ENCODE peak calls at places on chromosomes 1 and 21, in five cellular contexts. I is IMR-90, K is GM23248, G is SK-N-MC, E is mesendoderm. L is an unnamed sample.

GRCh38 chr1:210626341-210626740 is 297.6 kb downstream of the HHAT start:
- DNase-seq in I (no peak), K (no peak), G (no peak), E (no peak), L (no peak)

GRCh38 chr1:160401972-160402795 is 1.8 kb downstream of the VANGL2 start:
- DNase-seq in I (no peak), K (no peak), G (no peak), E (no peak), L (no peak)

GRCh38 chr1:46406881-46407608 is 12.9 kb downstream of the FAAH start:
- DNase-seq in I (no peak), K (peak), G (no peak), E (peak), L (no peak)

GRCh38 chr1:71587961-71588360 is 507.1 kb upstream of the ZRANB2 start:
- DNase-seq in I (peak), K (peak), G (peak), E (peak), L (no peak)

GRCh38 chr1:32871364-32872188 is 864 bp upstream of the FNDC5 start:
- DNase-seq in I (no peak), K (peak), G (no peak), E (peak), L (no peak)

GRCh38 chr1:19967808-19968207 is 11.6 kb downstream of the PLA2G2A start:
- DNase-seq in I (no peak), K (no peak), G (no peak), E (no peak), L (no peak)

GRCh38 chr21:42523941-42524340 is 10.3 kb downstream of the SLC37A1 start:
- DNase-seq in I (no peak), K (no peak), G (no peak), E (no peak), L (no peak)

GRCh38 chr1:38992450-38993111 is 1.5 kb downstream of the AKIRIN1 start:
- DNase-seq in I (no peak), K (peak), G (no peak), E (peak), L (no peak)

GRCh38 chr1:40755052-40755451 is 28.5 kb upstream of the KCNQ4 start:
- DNase-seq in I (no peak), K (no peak), G (no peak), E (no peak), L (no peak)

GRCh38 chr1:108570128-108570527 is 10.2 kb downstream of the EEIG2 start:
- DNase-seq in I (peak), K (peak), G (no peak), E (peak), L (peak)

GRCh38 chr21:25343774-25344545 is 263.3 kb downstream of the MRPL39 start:
- DNase-seq in I (no peak), K (no peak), G (no peak), E (peak), L (no peak)

GRCh38 chr1:44862829-44863406 is 19.9 kb upstream of the PTCH2 start:
- DNase-seq in I (peak), K (peak), G (no peak), E (no peak), L (no peak)

GRCh38 chr1:9437931-9438330 is 101.3 kb upstream of the SLC25A33 start:
- DNase-seq in I (peak), K (peak), G (no peak), E (peak), L (no peak)

GRCh38 chr1:30757196-30757949 is at the start of gene LAPTM5:
- DNase-seq in I (no peak), K (no peak), G (no peak), E (no peak), L (no peak)

GRCh38 chr1:155295183-155295941 is 5.9 kb downstream of the PKLR start:
- DNase-seq in I (no peak), K (no peak), G (no peak), E (peak), L (no peak)
- H3K9ac ChIP-seq in I (no peak), K (no peak), G (no peak), E (peak), L (no peak)

DNA sequence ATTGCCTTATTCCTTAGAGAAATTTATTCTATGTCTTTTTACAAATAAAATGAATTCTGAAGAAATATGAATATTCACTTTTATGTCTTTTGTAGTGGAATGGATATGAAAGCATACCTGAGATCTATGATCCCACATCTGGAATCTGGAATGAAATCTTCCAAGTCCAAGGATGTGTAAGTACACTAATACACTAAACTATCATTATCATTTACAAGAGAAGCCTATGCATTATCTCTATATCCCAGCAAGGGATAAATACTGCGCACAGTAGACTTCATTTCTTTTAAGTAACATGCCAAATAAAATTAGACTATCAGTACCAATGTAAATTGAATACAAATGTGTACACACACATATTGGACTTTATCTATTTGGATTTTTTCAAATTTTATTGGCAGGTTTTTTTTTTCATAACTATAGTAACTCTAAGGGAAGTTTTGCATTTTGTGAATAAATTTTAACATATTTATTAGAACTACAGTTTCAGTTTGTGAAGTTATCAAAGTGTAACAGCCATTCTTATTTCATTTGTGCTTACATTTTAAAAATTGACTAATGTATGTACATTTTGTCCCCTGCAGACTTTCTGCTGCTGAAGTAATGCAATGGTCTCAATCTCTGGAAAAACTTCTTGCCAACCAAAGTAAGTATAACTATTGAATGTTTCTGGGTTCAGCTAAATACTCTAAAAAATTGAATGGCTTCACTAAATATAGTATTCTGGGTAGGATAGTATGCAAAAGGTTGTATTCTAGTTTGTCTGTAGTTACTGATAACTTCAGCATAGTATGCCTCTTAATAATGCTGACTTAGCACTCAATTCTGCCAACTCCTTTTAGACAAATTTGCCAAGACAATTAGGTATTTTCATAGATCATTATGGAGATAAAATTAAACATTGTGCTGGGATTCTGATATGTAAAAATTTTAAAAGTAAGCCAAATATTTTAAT is 894 bp downstream of the RGS1 start:
- DNase-seq in I (no peak), K (no peak), G (no peak), E (no peak), L (no peak)
- H3K9ac ChIP-seq in I (no peak), K (no peak), G (no peak), E (no peak), L (no peak)

GRCh38 chr21:37788503-37788902 is 127.8 kb downstream of the KCNJ6 start:
- DNase-seq in I (no peak), K (no peak), G (no peak), E (no peak), L (no peak)

GRCh38 chr21:37780991-37781983 is 135.0 kb downstream of the KCNJ6 start:
- DNase-seq in I (no peak), K (peak), G (no peak), E (no peak), L (no peak)

GRCh38 chr21:37783016-37783415 is 133.2 kb downstream of the KCNJ6 start:
- DNase-seq in I (peak), K (peak), G (no peak), E (no peak), L (no peak)

GRCh38 chr21:37787456-37787855 is 128.8 kb downstream of the KCNJ6 start:
- DNase-seq in I (peak), K (peak), G (no peak), E (peak), L (no peak)

DNA sequence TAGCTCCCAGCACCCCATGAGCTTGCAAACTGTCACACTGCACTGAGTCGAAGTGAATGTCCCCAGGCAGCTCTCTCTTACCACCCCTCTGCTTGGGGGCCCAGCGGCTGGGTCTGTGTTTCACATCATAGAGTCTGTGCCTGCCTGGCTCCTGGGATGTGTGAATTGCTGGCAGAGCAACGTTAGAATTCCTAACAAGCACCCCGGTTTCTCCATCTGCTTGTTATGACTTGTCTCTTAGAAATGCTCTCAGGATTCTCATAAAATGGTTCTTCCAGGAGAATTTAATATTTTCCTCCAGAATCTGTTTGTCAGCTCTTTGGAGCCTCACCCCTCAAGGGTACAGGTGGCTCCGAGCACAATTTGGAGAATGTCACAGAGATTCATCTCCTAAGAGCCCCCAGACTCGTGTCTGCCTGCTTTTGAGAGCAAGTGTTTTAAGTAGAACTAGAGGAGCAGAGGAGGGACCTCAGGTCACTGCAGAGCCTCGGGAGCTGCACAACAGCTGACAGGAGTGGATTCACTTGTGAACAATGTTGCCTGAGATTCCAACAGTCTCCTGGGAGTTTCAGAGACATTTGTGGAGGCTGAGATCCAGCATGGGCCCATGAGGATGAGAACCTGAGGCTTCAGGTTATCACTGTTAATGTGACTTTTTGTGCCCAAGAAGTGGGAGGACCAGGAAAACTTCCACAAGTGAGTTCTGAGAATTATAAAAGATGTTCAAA is 131.5 kb downstream of the KCNJ6 start:
- DNase-seq in I (no peak), K (peak), G (no peak), E (no peak), L (no peak)
- H3K9ac ChIP-seq in I (no peak), K (no peak), G (no peak), E (no peak), L (no peak)

GRCh38 chr1:85279463-85280080 is 3.1 kb upstream of the BCL10 start:
- DNase-seq in I (no peak), K (no peak), G (no peak), E (no peak), L (no peak)
- H3K9ac ChIP-seq in I (peak), K (peak), G (no peak), E (no peak), L (peak)

GRCh38 chr1:178869114-178869697 is 1.7 kb downstream of the ANGPTL1 start:
- DNase-seq in I (peak), K (peak), G (peak), E (peak), L (no peak)
- H3K9ac ChIP-seq in I (no peak), K (peak), G (peak), E (no peak), L (no peak)

GRCh38 chr1:171251741-171252300 is 3.5 kb downstream of the FMO1 start:
- DNase-seq in I (peak), K (peak), G (no peak), E (peak), L (no peak)
- H3K9ac ChIP-seq in I (peak), K (no peak), G (peak), E (peak), L (peak)

GRCh38 chr1:166874464-166874863 is 1.6 kb downstream of the TADA1 start:
- DNase-seq in I (no peak), K (no peak), G (no peak), E (peak), L (no peak)
- H3K9ac ChIP-seq in I (no peak), K (no peak), G (peak), E (no peak), L (no peak)

DNA sequence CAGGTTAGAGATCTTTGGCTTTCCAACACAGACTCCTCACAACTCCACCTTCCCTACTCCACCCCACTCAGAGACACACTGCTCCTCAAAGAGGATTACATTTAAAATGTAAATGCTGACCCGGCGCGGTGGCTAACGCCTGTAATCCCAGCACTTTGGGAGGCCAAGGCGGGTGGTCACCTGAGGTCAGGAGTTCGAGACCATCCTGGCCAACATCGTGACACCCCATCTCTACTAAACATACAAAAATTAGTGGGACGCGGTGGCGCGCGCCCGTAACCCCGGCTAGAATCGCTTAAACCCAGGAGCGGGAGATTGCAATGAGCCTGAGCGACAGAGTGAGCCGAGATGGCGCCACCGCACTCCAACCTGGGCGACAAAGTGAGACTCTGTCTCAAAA is 1.8 kb upstream of the ANP32E start:
- DNase-seq in I (no peak), K (no peak), G (no peak), E (no peak), L (no peak)
- H3K9ac ChIP-seq in I (no peak), K (no peak), G (no peak), E (no peak), L (no peak)

L was measured in HCT116.